ENCODE peak calls at places on chromosomes 11 and 22, in four cellular contexts. Q, R, L and C are unnamed samples.

GRCh38 chr11:3356858-3357257 is 22.1 kb downstream of the ZNF195 start:
- DNase-seq in R (no peak), L (no peak), Q (no peak), C (no peak)

GRCh38 chr11:48138222-48138621 is 78.4 kb upstream of the OR4B1 start:
- DNase-seq in L (no peak), R (no peak), Q (no peak), C (no peak)

GRCh38 chr11:92383430-92383829 is 158.8 kb downstream of the FAT3 start:
- DNase-seq in Q (peak; percentile 58), L (peak; percentile 64), R (peak; percentile 75), C (peak; percentile 29)

GRCh38 chr11:134355656-134356055 is 23.9 kb downstream of the GLB1L2 start:
- DNase-seq in Q (no peak), L (no peak), R (no peak), C (no peak)

GRCh38 chr11:82405392-82405791 is 328.3 kb downstream of the FAM181B start:
- DNase-seq in L (no peak), R (no peak), Q (no peak), C (no peak)

GRCh38 chr22:48574776-48575566 is 1252.7 kb downstream of the BRD1 start:
- DNase-seq in L (no peak), Q (no peak), R (peak; percentile 17), C (peak; percentile 76)

GRCh38 chr11:84012171-84012826 is 726.1 kb upstream of the CCDC90B start:
- DNase-seq in Q (no peak), R (no peak), L (no peak), C (no peak)

GRCh38 chr22:46764140-46764680 is 1.8 kb downstream of the TBC1D22A start:
- DNase-seq in L (no peak), Q (no peak), R (no peak), C (no peak)

GRCh38 chr11:109229682-109230081 is 192.3 kb upstream of the C11orf87 start:
- DNase-seq in Q (no peak), R (no peak), L (peak; percentile 32), C (no peak)

GRCh38 chr11:13837286-13837685 is 125.2 kb upstream of the SPON1 start:
- DNase-seq in R (peak; percentile 4), L (no peak), Q (no peak), C (no peak)

GRCh38 chr22:49418943-49419342 is 408.7 kb downstream of the BRD1 start:
- DNase-seq in Q (no peak), R (no peak), L (no peak), C (no peak)

GRCh38 chr11:94800394-94800793 is 32.2 kb downstream of the AMOTL1 start:
- DNase-seq in Q (peak; percentile 73), R (no peak), L (no peak), C (no peak)

GRCh38 chr11:31397239-31397834 is 27.7 kb downstream of the DNAJC24 start:
- DNase-seq in R (peak; percentile 38), Q (no peak), L (peak; percentile 12), C (no peak)

GRCh38 chr11:67054851-67055523 is 1.7 kb upstream of the RHOD start:
- DNase-seq in R (peak; percentile 81), Q (no peak), L (peak; percentile 84), C (no peak)

GRCh38 chr11:67272327-67273259 is 6.3 kb downstream of the GRK2 start:
- DNase-seq in Q (no peak), R (no peak), L (no peak), C (peak; percentile 12)

DNA sequence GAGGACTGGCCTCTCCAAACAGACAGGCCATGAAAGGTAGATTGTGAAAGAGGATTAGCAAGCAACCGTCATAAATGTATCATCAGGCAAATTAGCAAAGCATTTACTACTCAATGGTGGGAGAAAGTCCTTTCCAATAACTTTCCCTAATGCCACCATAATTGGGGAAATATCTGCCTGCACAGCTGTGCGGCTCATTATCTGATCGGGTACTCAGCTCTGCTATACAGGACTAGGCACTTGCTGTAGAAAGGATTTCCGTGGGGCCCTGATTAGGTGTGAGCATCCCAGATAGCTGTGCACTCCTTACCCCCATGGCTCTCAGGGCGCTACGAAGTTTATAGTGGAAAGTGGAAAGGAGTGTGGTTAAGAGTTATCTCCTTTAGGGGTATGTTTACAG is 309.7 kb upstream of the PLET1 start:
- DNase-seq in Q (no peak), R (no peak), L (no peak), C (no peak)
- TF ChIP-seq CTCF in Q (no peak), R (no peak), L (no peak), C (no peak)

DNA sequence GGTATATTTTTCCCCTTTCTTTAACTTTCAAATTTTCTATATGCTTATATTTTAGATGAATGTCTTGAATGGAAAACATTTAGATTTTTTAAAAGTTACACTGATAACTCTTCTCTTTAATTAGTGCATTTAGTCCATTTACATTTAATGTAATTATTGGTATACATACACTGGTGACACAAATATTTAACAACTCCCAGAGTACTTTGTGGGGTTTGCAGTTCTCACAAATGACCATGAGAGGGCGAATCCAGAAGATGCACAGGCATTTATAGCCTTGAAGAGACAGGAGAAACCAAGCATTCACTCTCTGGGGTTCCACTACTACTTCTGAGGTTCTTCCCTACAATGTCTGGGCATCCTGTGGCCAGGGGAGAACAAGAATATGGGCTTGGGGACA is 125.1 kb downstream of the TIMP3 start:
- DNase-seq in R (peak; percentile 42), L (peak; percentile 41), Q (no peak), C (peak; percentile 34)
- TF ChIP-seq CTCF in R (peak; percentile 71), L (peak; percentile 79), Q (peak; percentile 75), C (peak; percentile 70)

GRCh38 chr11:65892661-65893317 is 2.3 kb downstream of the CCDC85B start:
- DNase-seq in R (no peak), L (no peak), Q (no peak), C (no peak)

GRCh38 chr11:65887723-65888162 is 528 bp downstream of the FIBP start:
- DNase-seq in R (no peak), Q (no peak), L (peak; percentile 74), C (no peak)

GRCh38 chr11:65891180-65892136 is 985 bp downstream of the CCDC85B start:
- DNase-seq in L (peak; percentile 42), R (peak; percentile 37), Q (no peak), C (no peak)

GRCh38 chr11:65888163-65888814 is at the start of gene FIBP:
- DNase-seq in Q (peak; percentile 84), L (peak; percentile 95), R (peak; percentile 97), C (peak; percentile 99)

DNA sequence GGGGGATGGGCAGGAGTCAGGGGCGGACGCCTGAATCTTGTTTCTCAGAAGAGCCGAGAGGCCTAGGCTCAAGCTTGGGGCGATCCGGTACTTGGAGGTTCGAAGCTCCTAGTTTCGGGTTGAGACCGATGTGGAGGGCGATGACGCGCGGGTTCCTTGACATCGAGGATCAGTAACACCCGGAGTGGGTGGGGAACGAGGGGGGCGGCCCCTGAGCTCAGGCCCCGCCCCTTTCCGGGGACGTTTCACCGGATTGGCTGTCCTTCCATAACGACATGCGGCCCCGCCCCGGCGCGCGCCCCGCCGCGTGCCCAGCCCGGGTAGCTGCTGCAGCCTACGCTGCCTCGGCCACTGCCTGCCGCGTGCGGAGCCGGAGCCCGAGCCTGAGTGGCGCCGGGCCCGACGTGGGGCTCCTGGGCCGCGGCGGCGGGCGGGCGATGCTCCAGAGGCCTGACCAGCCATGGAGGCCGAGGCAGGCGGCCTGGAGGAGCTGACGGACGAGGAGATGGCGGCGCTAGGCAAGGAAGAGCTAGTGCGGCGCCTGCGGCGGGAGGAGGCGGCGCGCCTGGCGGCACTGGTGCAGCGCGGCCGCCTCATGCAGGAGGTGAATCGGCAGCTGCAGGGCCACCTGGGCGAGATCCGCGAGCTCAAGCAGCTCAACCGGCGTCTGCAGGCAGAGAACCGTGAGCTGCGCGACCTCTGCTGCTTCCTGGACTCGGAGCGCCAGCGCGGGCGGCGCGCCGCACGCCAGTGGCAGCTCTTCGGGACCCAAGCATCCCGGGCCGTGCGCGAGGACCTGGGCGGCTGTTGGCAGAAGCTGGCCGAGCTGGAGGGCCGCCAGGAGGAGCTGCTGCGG is at the start of gene CCDC85B:
- DNase-seq in R (peak; percentile 97), Q (peak; percentile 84), L (peak; percentile 95), C (peak; percentile 97)
- TF ChIP-seq CTCF in R (no peak), Q (no peak), L (no peak), C (peak; percentile 24)

DNA sequence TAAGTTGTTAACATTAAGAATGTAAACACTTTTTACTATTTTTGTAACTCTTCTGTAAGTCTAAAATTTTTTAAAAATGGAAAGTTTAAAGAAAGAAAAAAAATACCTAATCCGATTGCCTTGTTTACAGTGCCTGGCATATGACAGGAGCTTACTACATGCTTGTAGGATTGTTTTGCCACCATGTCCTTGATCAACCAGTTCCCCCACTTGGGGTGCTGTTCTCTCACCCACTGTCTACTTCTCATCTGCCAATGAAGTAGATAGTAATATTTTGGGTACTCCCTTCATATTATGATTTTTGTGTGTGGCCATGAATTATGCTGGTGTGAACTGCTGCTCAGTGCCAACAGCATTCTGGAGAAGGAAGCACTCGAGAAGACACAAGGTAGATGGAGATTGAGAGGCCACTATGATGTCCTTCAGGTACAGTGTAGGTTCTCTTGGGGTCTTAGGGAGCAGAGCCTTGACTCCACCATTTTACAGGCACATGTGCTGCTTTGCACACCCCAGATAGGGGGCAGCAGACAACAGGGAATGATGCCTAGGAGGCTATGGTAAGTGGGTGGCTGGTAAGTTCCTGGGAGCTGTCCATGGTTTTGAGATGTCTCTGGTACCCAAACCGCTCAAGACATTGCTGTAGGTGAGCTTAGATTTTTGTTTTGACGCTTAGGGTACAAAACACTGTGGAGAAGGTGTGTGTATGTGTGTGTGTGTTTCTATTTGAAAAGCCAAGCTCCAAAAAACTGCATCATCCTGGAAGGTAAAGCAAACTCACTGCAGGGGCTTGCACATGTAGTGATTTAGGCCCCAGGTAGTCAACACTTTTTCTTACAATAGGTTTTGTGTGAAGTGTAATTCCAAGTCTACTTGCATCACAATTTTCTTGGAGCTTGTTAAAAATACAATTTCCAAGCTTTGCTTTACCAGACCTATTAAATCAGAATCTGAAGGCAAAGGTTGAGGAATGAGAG is 494.5 kb upstream of the LARGE1 start:
- DNase-seq in Q (no peak), R (no peak), L (no peak), C (peak; percentile 62)
- TF ChIP-seq CTCF in Q (no peak), R (no peak), L (peak; percentile 45), C (peak; percentile 78)

GRCh38 chr11:65016705-65017104 is 2.7 kb downstream of the ARL2 start:
- DNase-seq in Q (no peak), L (no peak), R (no peak), C (no peak)
- TF ChIP-seq CTCF in Q (no peak), L (no peak), R (no peak), C (no peak)